ENCODE peak calls at places on chromosome 10, in six cellular contexts. S is cardiac fibroblast; O is activated CD4-positive, alpha-beta T cell treated with anti-CD3 and anti-CD28 coated beads for 4 hours; M is brain microvascular endothelial cell; U is GM13977; K is left cardiac atrium. D is an unnamed sample.

GRCh38 chr10:15237351-15237750 is 68.9 kb upstream of the NMT2 start:
- DNase-seq in M (peak), K (peak), O (no peak), S (peak), U (no peak), D (no peak)

GRCh38 chr10:3238115-3238871 is 65.7 kb upstream of the PITRM1 start:
- DNase-seq in O (no peak), U (no peak), K (no peak), M (no peak), S (no peak), D (no peak)

GRCh38 chr10:55191236-55191860 is 390.3 kb upstream of the PCDH15 start:
- DNase-seq in S (no peak), O (no peak), M (no peak), K (no peak), U (no peak), D (no peak)

GRCh38 chr10:97916586-97916985 is 66.9 kb downstream of the GOLGA7B start:
- DNase-seq in U (no peak), S (peak), M (no peak), O (no peak), K (no peak), D (peak)

GRCh38 chr10:133165556-133166503 is 5.8 kb downstream of the KNDC1 start:
- DNase-seq in M (no peak), S (no peak), K (no peak), U (no peak), O (no peak), D (no peak)

GRCh38 chr10:486668-487067 is 202.8 kb downstream of the DIP2C start:
- DNase-seq in M (no peak), S (no peak), O (no peak), U (no peak), K (no peak), D (no peak)

GRCh38 chr10:16519250-16519907 is 2.3 kb downstream of the C1QL3 start:
- DNase-seq in M (no peak), S (no peak), O (no peak), U (peak), K (no peak), D (no peak)

GRCh38 chr10:73876157-73876556 is 1.8 kb upstream of the CAMK2G start:
- DNase-seq in M (no peak), S (no peak), K (no peak), O (no peak), U (no peak), D (no peak)

GRCh38 chr10:35626971-35627507 is 15.1 kb downstream of the FZD8 start:
- DNase-seq in O (no peak), U (no peak), S (peak), M (no peak), K (no peak), D (no peak)

GRCh38 chr10:92787557-92788152 is 60.7 kb upstream of the EXOC6 start:
- DNase-seq in K (no peak), U (no peak), O (no peak), S (no peak), M (no peak), D (no peak)

GRCh38 chr10:21975378-21975990 is 28.0 kb downstream of the DNAJC1 start:
- DNase-seq in S (no peak), U (no peak), K (no peak), M (no peak), O (no peak), D (no peak)

GRCh38 chr10:124181656-124182055 is 88.3 kb upstream of the CHST15 start:
- DNase-seq in M (no peak), U (no peak), S (no peak), O (no peak), K (no peak), D (no peak)

GRCh38 chr10:5283305-5284158 is 81.2 kb upstream of the UCN3 start:
- DNase-seq in S (peak), M (peak), K (peak), U (peak), O (peak), D (peak)

GRCh38 chr10:69160809-69161225 is 19.2 kb upstream of the SUPV3L1 start:
- DNase-seq in K (no peak), M (peak), O (no peak), S (no peak), U (no peak), D (no peak)

GRCh38 chr10:122550983-122551382 is 9.6 kb upstream of the DMBT1 start:
- DNase-seq in O (no peak), K (no peak), M (no peak), U (no peak), S (no peak), D (no peak)

GRCh38 chr10:3749597-3750351 is 35.2 kb downstream of the KLF6 start:
- DNase-seq in K (no peak), U (no peak), M (peak), O (no peak), S (peak), D (peak)

GRCh38 chr10:68871731-68872342 is 29.3 kb upstream of the DDX50 start:
- DNase-seq in U (no peak), O (no peak), K (no peak), S (peak), M (peak), D (no peak)

GRCh38 chr10:110893559-110894179 is 21.9 kb downstream of the PDCD4 start:
- DNase-seq in S (peak), K (no peak), O (no peak), U (peak), M (no peak), D (peak)

GRCh38 chr10:27207350-27207749 is 33.2 kb downstream of the ACBD5 start:
- DNase-seq in S (no peak), U (no peak), K (no peak), M (no peak), O (no peak), D (no peak)

GRCh38 chr10:6748981-6749630 is 169.0 kb upstream of the PRKCQ start:
- DNase-seq in M (peak), O (no peak), S (peak), K (no peak), U (no peak), D (no peak)

GRCh38 chr10:82925547-82925946 is 1050.6 kb downstream of the NRG3 start:
- DNase-seq in S (no peak), K (no peak), O (no peak), M (no peak), U (no peak), D (no peak)

GRCh38 chr10:34475222-34475621 is 339.9 kb downstream of the PARD3 start:
- DNase-seq in M (no peak), O (no peak), U (no peak), S (no peak), K (no peak), D (no peak)

GRCh38 chr10:29501692-29502091 is 133.1 kb downstream of the SVIL start:
- DNase-seq in O (no peak), M (peak), K (no peak), U (no peak), S (peak), D (no peak)

GRCh38 chr10:131206136-131206995 is 105.2 kb downstream of the TCERG1L start:
- DNase-seq in M (no peak), K (no peak), S (no peak), O (no peak), U (no peak), D (no peak)